ENCODE peak calls at places on chromosomes 3 and 15, in six cellular contexts. One of them, this sample, is unnamed. For H3K9me3, the result is how much of the 10 kb centered on the place peaks cover.

GRCh38 chr15:38862104-38862503 is 297.5 kb upstream of the RASGRP1 start:
- DNase-seq in Peyer's patch: no peak
- DNase-seq in transverse colon: no peak
- DNase-seq in AG04450: no peak
- DNase-seq in PC-9: no peak
- DNase-seq in stomach: no peak
- DNase-seq in this sample: no peak

GRCh38 chr3:156416846-156417581 is 137.9 kb downstream of the SSR3 start:
- DNase-seq in Peyer's patch: no peak
- DNase-seq in AG04450: no peak
- DNase-seq in PC-9: no peak
- DNase-seq in stomach: no peak
- DNase-seq in transverse colon: no peak
- DNase-seq in this sample: no peak

GRCh38 chr3:193333229-193333628 is 45.3 kb downstream of the ATP13A5 start:
- DNase-seq in Peyer's patch: no peak
- DNase-seq in AG04450: no peak
- DNase-seq in stomach: no peak
- DNase-seq in PC-9: no peak
- DNase-seq in transverse colon: no peak
- DNase-seq in this sample: no peak

GRCh38 chr3:193145248-193145647 is 95.8 kb upstream of the PLAAT1 start:
- DNase-seq in transverse colon: no peak
- DNase-seq in Peyer's patch: no peak
- DNase-seq in stomach: no peak
- DNase-seq in AG04450: no peak
- DNase-seq in PC-9: no peak
- DNase-seq in this sample: no peak

GRCh38 chr15:66673410-66674322 is 28.4 kb upstream of the SMAD6 start:
- DNase-seq in PC-9: no peak
- DNase-seq in transverse colon: peak
- DNase-seq in stomach: peak
- DNase-seq in Peyer's patch: peak
- DNase-seq in AG04450: no peak
- DNase-seq in this sample: no peak

GRCh38 chr3:9903238-9903624 is 583 bp downstream of the IL17RE start:
- DNase-seq in PC-9: no peak
- DNase-seq in AG04450: no peak
- DNase-seq in stomach: no peak
- DNase-seq in Peyer's patch: no peak
- DNase-seq in transverse colon: no peak
- DNase-seq in this sample: no peak

GRCh38 chr3:161274691-161275298 is 53.7 kb downstream of the NMD3 start:
- DNase-seq in AG04450: peak
- DNase-seq in stomach: no peak
- DNase-seq in Peyer's patch: no peak
- DNase-seq in transverse colon: peak
- DNase-seq in PC-9: no peak
- DNase-seq in this sample: no peak

GRCh38 chr15:70617076-70617910 is 146.1 kb downstream of the UACA start:
- DNase-seq in transverse colon: no peak
- DNase-seq in Peyer's patch: no peak
- DNase-seq in PC-9: peak
- DNase-seq in AG04450: no peak
- DNase-seq in stomach: no peak
- DNase-seq in this sample: no peak

GRCh38 chr3:149604125-149604851 is 53.5 kb downstream of the WWTR1 start:
- DNase-seq in stomach: no peak
- DNase-seq in Peyer's patch: no peak
- DNase-seq in PC-9: no peak
- DNase-seq in transverse colon: no peak
- DNase-seq in AG04450: no peak
- DNase-seq in this sample: no peak

GRCh38 chr15:100187677-100188076 is 154.1 kb downstream of the ADAMTS17 start:
- DNase-seq in stomach: no peak
- DNase-seq in transverse colon: no peak
- DNase-seq in Peyer's patch: no peak
- DNase-seq in PC-9: no peak
- DNase-seq in AG04450: no peak
- DNase-seq in this sample: no peak

GRCh38 chr3:116053017-116053416 is 392.3 kb downstream of the LSAMP start:
- DNase-seq in Peyer's patch: no peak
- DNase-seq in transverse colon: no peak
- DNase-seq in AG04450: no peak
- DNase-seq in PC-9: no peak
- DNase-seq in stomach: no peak
- DNase-seq in this sample: no peak

GRCh38 chr3:8709801-8710524 is 23.6 kb upstream of the CAV3 start:
- DNase-seq in Peyer's patch: no peak
- DNase-seq in stomach: peak
- DNase-seq in transverse colon: no peak
- DNase-seq in PC-9: no peak
- DNase-seq in AG04450: no peak
- DNase-seq in this sample: no peak

GRCh38 chr15:58179741-58180381 is 41.7 kb downstream of the AQP9 start:
- DNase-seq in PC-9: no peak
- DNase-seq in Peyer's patch: no peak
- DNase-seq in transverse colon: no peak
- DNase-seq in AG04450: no peak
- DNase-seq in stomach: no peak
- DNase-seq in this sample: no peak

GRCh38 chr3:47324278-47324865 is 41.6 kb downstream of the KLHL18 start:
- DNase-seq in transverse colon: peak
- DNase-seq in PC-9: peak
- DNase-seq in stomach: peak
- DNase-seq in Peyer's patch: no peak
- DNase-seq in AG04450: peak
- DNase-seq in this sample: peak

GRCh38 chr15:27059610-27060202 is 88.7 kb downstream of the GABRG3 start:
- DNase-seq in PC-9: no peak
- DNase-seq in Peyer's patch: no peak
- DNase-seq in AG04450: no peak
- DNase-seq in transverse colon: no peak
- DNase-seq in stomach: no peak
- DNase-seq in this sample: no peak

GRCh38 chr3:89697321-89697916 is 590.0 kb downstream of the EPHA3 start:
- DNase-seq in transverse colon: peak
- DNase-seq in Peyer's patch: peak
- DNase-seq in AG04450: no peak
- DNase-seq in PC-9: peak
- DNase-seq in stomach: no peak
- DNase-seq in this sample: no peak

GRCh38 chr15:70636540-70637165 is 126.7 kb downstream of the UACA start:
- DNase-seq in AG04450: no peak
- DNase-seq in stomach: no peak
- DNase-seq in PC-9: no peak
- DNase-seq in transverse colon: no peak
- DNase-seq in Peyer's patch: no peak
- DNase-seq in this sample: no peak

GRCh38 chr3:123843668-123844067 is 40.5 kb downstream of the MYLK start:
- DNase-seq in stomach: no peak
- DNase-seq in AG04450: no peak
- DNase-seq in Peyer's patch: no peak
- DNase-seq in transverse colon: no peak
- DNase-seq in PC-9: no peak
- DNase-seq in this sample: no peak

GRCh38 chr3:154018100-154018696 is 103.0 kb upstream of the ARHGEF26 start:
- DNase-seq in stomach: peak
- DNase-seq in Peyer's patch: peak
- DNase-seq in PC-9: no peak
- DNase-seq in transverse colon: peak
- DNase-seq in AG04450: no peak
- DNase-seq in this sample: no peak

GRCh38 chr3:48899298-48899697 is 616 bp upstream of the SLC25A20 start:
- DNase-seq in stomach: no peak
- DNase-seq in Peyer's patch: no peak
- DNase-seq in transverse colon: no peak
- DNase-seq in PC-9: no peak
- DNase-seq in AG04450: no peak
- DNase-seq in this sample: no peak

GRCh38 chr3:48896991-48897390 is 1.7 kb downstream of the SLC25A20 start:
- DNase-seq in Peyer's patch: no peak
- DNase-seq in transverse colon: no peak
- DNase-seq in stomach: no peak
- DNase-seq in AG04450: no peak
- DNase-seq in PC-9: no peak
- DNase-seq in this sample: no peak

GRCh38 chr3:48897401-48898376 is 993 bp downstream of the SLC25A20 start:
- DNase-seq in Peyer's patch: peak
- DNase-seq in stomach: no peak
- DNase-seq in PC-9: peak
- DNase-seq in transverse colon: peak
- DNase-seq in AG04450: no peak
- DNase-seq in this sample: peak

GRCh38 chr3:48898383-48899234 is at the start of gene SLC25A20:
- DNase-seq in Peyer's patch: peak
- DNase-seq in PC-9: peak
- DNase-seq in AG04450: peak
- DNase-seq in transverse colon: peak
- DNase-seq in stomach: peak
- DNase-seq in this sample: peak
- TF ChIP-seq CTCF in Peyer's patch: peak
- TF ChIP-seq CTCF in PC-9: no peak
- TF ChIP-seq CTCF in AG04450: no peak
- TF ChIP-seq CTCF in transverse colon: no peak
- TF ChIP-seq CTCF in stomach: no peak
- TF ChIP-seq CTCF in this sample: no peak

GRCh38 chr3:129911261-129911861 is 17.9 kb upstream of the TMCC1 start:
- DNase-seq in transverse colon: no peak
- DNase-seq in PC-9: no peak
- DNase-seq in AG04450: no peak
- DNase-seq in Peyer's patch: no peak
- DNase-seq in stomach: no peak
- DNase-seq in this sample: no peak
- H3K9me3 ChIP-seq in transverse colon: under half
- H3K9me3 ChIP-seq in PC-9: under half
- H3K9me3 ChIP-seq in AG04450: under half
- H3K9me3 ChIP-seq in Peyer's patch: under half
- H3K9me3 ChIP-seq in stomach: under half
- H3K9me3 ChIP-seq in this sample: under half

DNA sequence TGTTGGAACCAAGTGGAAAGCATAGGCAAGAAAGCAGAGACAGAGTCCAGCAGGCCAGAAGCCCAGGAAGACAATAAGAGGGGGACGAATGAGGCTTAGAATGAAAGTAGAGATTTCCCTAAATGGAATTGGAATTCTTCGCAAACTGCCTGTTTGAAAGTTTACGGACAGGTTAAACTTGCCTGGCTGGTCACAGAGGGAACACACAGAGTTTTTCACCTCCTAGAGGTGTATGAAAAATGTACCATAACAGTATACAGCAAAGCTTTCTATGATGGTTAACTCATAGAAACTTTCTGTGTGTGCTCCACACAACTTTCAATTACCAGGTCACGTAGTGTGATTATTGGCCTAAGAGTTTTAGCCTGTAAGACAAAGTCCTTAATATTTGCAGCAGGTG is 453.7 kb upstream of the KCNMB2 start:
- DNase-seq in Peyer's patch: no peak
- DNase-seq in transverse colon: no peak
- DNase-seq in PC-9: no peak
- DNase-seq in stomach: no peak
- DNase-seq in AG04450: no peak
- DNase-seq in this sample: no peak
- TF ChIP-seq CTCF in Peyer's patch: no peak
- TF ChIP-seq CTCF in transverse colon: no peak
- TF ChIP-seq CTCF in PC-9: no peak
- TF ChIP-seq CTCF in stomach: no peak
- TF ChIP-seq CTCF in AG04450: no peak
- TF ChIP-seq CTCF in this sample: no peak

GRCh38 chr3:127247292-127247691 is 40.6 kb downstream of the PRR20G start:
- DNase-seq in stomach: no peak
- DNase-seq in PC-9: no peak
- DNase-seq in transverse colon: no peak
- DNase-seq in AG04450: no peak
- DNase-seq in Peyer's patch: no peak
- DNase-seq in this sample: no peak
- H3K9me3 ChIP-seq in stomach: under half
- H3K9me3 ChIP-seq in PC-9: under half
- H3K9me3 ChIP-seq in transverse colon: under half
- H3K9me3 ChIP-seq in AG04450: under half
- H3K9me3 ChIP-seq in Peyer's patch: under half
- H3K9me3 ChIP-seq in this sample: under half

GRCh38 chr15:65384505-65384894 is 6.7 kb upstream of the IGDCC3 start:
- DNase-seq in PC-9: no peak
- DNase-seq in AG04450: no peak
- DNase-seq in stomach: no peak
- DNase-seq in transverse colon: no peak
- DNase-seq in Peyer's patch: no peak
- DNase-seq in this sample: no peak

GRCh38 chr15:65386886-65387285 is 9.1 kb upstream of the IGDCC3 start:
- DNase-seq in transverse colon: no peak
- DNase-seq in stomach: no peak
- DNase-seq in AG04450: no peak
- DNase-seq in Peyer's patch: no peak
- DNase-seq in PC-9: no peak
- DNase-seq in this sample: no peak

GRCh38 chr15:65384895-65385867 is 7.4 kb upstream of the IGDCC3 start:
- DNase-seq in stomach: peak
- DNase-seq in PC-9: peak
- DNase-seq in Peyer's patch: peak
- DNase-seq in AG04450: peak
- DNase-seq in transverse colon: peak
- DNase-seq in this sample: peak

GRCh38 chr15:65386376-65386775 is 8.6 kb upstream of the IGDCC3 start:
- DNase-seq in stomach: no peak
- DNase-seq in transverse colon: no peak
- DNase-seq in PC-9: no peak
- DNase-seq in Peyer's patch: no peak
- DNase-seq in AG04450: no peak
- DNase-seq in this sample: no peak

GRCh38 chr15:65385868-65386253 is 8.1 kb upstream of the IGDCC3 start:
- DNase-seq in AG04450: no peak
- DNase-seq in stomach: no peak
- DNase-seq in transverse colon: no peak
- DNase-seq in PC-9: no peak
- DNase-seq in Peyer's patch: no peak
- DNase-seq in this sample: no peak
- TF ChIP-seq CTCF in AG04450: no peak
- TF ChIP-seq CTCF in stomach: no peak
- TF ChIP-seq CTCF in transverse colon: no peak
- TF ChIP-seq CTCF in PC-9: no peak
- TF ChIP-seq CTCF in Peyer's patch: no peak
- TF ChIP-seq CTCF in this sample: peak

This sample was measured in right atrium auricular region.